ENCODE peak calls at places on chromosomes 7 and 10, in four cellular contexts. N, M, S and R are unnamed samples.

GRCh38 chr10:125052146-125052545 is 108.2 kb downstream of the CTBP2 start:
- DNase-seq in S (no peak), M (no peak), N (no peak), R (no peak)

GRCh38 chr7:17181482-17181881 is 117.0 kb upstream of the AHR start:
- DNase-seq in S (no peak), N (no peak), M (no peak), R (no peak)

GRCh38 chr7:13879994-13880686 is 109.3 kb downstream of the ETV1 start:
- DNase-seq in N (no peak), S (no peak), M (no peak), R (no peak)

GRCh38 chr7:31044531-31044930 is 7.6 kb upstream of the ADCYAP1R1 start:
- DNase-seq in M (no peak), S (no peak), N (no peak), R (no peak)

GRCh38 chr10:93941603-93942002 is 47.8 kb downstream of the SLC35G1 start:
- DNase-seq in N (no peak), S (no peak), M (no peak), R (no peak)

GRCh38 chr10:2948127-2948854 is 119.1 kb upstream of the PFKP start:
- DNase-seq in S (no peak), N (peak), M (no peak), R (no peak)

GRCh38 chr10:32687546-32687945 is 241.6 kb downstream of the CCDC7 start:
- DNase-seq in S (no peak), M (no peak), N (no peak), R (no peak)

GRCh38 chr7:30723776-30724175 is 28.2 kb upstream of the INMT start:
- DNase-seq in M (no peak), N (no peak), S (no peak), R (no peak)

GRCh38 chr10:34407227-34407626 is 407.9 kb downstream of the PARD3 start:
- DNase-seq in N (no peak), M (no peak), S (no peak), R (no peak)

GRCh38 chr10:52746169-52746568 is 26.4 kb downstream of the MBL2 start:
- DNase-seq in S (no peak), M (no peak), N (no peak), R (no peak)

GRCh38 chr7:98287486-98287959 is 6.0 kb downstream of the BRI3 start:
- DNase-seq in M (peak), S (peak), N (no peak), R (no peak)

GRCh38 chr10:102646610-102647432 is 2.5 kb downstream of the TRIM8 start:
- DNase-seq in S (no peak), N (no peak), M (no peak), R (no peak)

GRCh38 chr7:94975316-94975715 is 67.9 kb downstream of the PPP1R9A start:
- DNase-seq in S (peak), N (no peak), M (no peak), R (no peak)

GRCh38 chr10:123687758-123688157 is 21.6 kb downstream of the GPR26 start:
- DNase-seq in N (no peak), M (no peak), S (peak), R (no peak)

GRCh38 chr7:19352271-19352670 is 207.1 kb upstream of the FERD3L start:
- DNase-seq in N (no peak), S (no peak), M (no peak), R (no peak)

GRCh38 chr7:36283711-36284130 is 105.9 kb upstream of the ANLN start:
- DNase-seq in S (no peak), N (no peak), M (no peak), R (no peak)

GRCh38 chr7:4025694-4026615 is 656.1 kb upstream of the FOXK1 start:
- DNase-seq in S (no peak), N (no peak), M (no peak), R (no peak)

DNA sequence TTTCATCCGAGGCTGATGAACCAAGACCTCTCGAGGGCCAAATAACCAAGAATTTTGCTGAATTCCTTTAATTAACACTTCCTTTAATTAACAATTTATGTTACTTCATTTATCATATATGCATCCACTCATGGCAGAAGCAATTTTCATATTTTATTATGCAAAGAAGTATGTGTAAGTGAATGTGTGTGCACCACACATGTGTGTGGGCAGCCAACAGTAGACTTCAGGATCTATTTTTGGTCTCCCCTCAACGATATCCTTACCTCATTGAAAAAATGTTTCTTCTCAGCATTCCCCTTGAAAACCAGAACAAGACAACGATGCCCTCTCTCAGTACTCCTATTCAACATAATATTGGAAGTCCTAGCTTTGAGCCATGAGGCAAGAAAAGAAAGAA is 96.8 kb downstream of the ICA1 start:
- DNase-seq in N (no peak), S (no peak), M (no peak), R (no peak)
- TF ChIP-seq ZNF274 in N (no peak), S (no peak), M (no peak), R (no peak)

GRCh38 chr10:132724436-132724835 is 61.5 kb downstream of the NKX6-2 start:
- DNase-seq in N (no peak), M (no peak), S (no peak), R (no peak)
- TF ChIP-seq SUZ12 in N (no peak), M (no peak), S (no peak), R (no peak)

GRCh38 chr10:35607475-35608316 is 2.6 kb downstream of the GJD4 start:
- DNase-seq in N (no peak), S (no peak), M (no peak), R (no peak)
- TF ChIP-seq YY1 in N (no peak), S (no peak), M (no peak), R (no peak)

GRCh38 chr7:127392566-127393369 is at the start of gene ZNF800:
- DNase-seq in N (no peak), M (peak), S (peak), R (peak)

GRCh38 chr7:127392182-127392565 is 334 bp downstream of the ZNF800 start:
- DNase-seq in N (no peak), S (no peak), M (no peak), R (peak)

GRCh38 chr7:127391591-127392181 is 822 bp downstream of the ZNF800 start:
- DNase-seq in N (no peak), M (peak), S (no peak), R (peak)

GRCh38 chr7:127393370-127394058 is 1.0 kb upstream of the ZNF800 start:
- DNase-seq in S (no peak), N (no peak), M (peak), R (peak)

DNA sequence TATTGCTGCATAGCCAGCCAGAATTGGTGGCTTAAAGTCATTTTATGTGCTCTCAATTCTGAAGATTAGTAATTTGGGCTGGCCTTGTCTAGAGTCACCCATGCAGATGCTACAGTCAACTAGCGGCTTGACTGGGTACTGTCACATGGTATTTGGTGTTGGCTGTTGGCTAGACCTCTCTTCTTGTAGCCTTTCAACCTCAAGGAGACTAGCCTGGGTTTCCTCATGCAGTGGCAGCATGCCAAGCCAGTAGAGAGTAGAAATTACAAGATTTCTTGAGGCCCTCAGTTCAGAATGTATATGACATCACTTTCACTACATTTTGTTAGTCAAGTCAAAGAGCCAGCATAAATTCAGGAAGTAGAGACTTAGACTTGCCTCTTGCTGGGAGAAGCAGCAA is 3.7 kb upstream of the ZNF800 start:
- DNase-seq in N (no peak), M (no peak), S (no peak), R (no peak)
- TF ChIP-seq ZNF274 in N (no peak), M (no peak), S (no peak), R (no peak)

GRCh38 chr7:1592299-1592842 is 22.5 kb upstream of the PSMG3 start:
- DNase-seq in N (no peak), S (no peak), M (no peak), R (no peak)

GRCh38 chr7:1591396-1591795 is 21.6 kb upstream of the PSMG3 start:
- DNase-seq in M (no peak), N (no peak), S (no peak), R (no peak)

GRCh38 chr7:1591876-1592275 is 22.0 kb upstream of the PSMG3 start:
- DNase-seq in M (no peak), S (no peak), N (no peak), R (no peak)

GRCh38 chr7:1590476-1590875 is 20.6 kb upstream of the PSMG3 start:
- DNase-seq in S (no peak), M (no peak), N (no peak), R (no peak)

GRCh38 chr7:1590887-1591286 is 21.1 kb upstream of the PSMG3 start:
- DNase-seq in S (no peak), N (no peak), M (no peak), R (no peak)
- TF ChIP-seq SUZ12 in S (no peak), N (no peak), M (no peak), R (no peak)

DNA sequence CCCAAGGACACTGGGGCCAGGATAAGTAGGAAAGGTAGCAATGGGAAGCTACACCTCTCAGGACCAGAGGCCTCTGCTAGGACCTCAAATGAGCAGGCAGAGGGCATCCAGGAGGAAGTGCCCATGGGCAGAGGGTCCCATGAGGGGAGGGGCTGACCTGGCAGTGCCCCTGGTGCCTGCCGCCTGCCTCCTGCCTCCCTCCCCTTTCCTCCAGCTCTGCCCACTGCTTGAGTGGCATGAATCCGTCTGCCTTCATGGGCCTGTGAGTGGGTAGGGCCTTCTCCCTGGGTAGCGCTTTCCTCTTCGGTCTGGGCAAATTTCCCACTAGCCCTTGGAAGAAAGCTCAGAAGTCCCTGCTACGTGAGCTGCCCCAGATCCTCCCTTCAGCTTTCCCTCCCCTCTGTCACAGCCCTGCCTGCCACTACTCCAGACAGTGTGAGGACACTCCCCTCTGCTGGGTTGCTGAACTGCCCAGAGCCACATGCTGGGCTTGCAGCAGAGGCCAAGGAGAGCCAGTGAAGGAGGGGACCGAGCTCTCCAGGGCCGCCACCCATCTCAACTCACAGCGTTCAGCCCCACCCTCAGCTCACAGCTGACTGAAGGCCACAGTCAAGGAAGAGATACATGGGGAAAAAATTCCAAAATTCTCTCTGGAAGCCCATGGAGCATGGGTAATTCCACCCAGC is 141.4 kb downstream of the ARHGAP22 start:
- DNase-seq in N (no peak), M (peak), S (no peak), R (no peak)
- TF ChIP-seq YY1 in N (no peak), M (no peak), S (no peak), R (no peak)

GRCh38 chr7:133185512-133185911 is 67.4 kb upstream of the EXOC4 start:
- DNase-seq in N (no peak), M (no peak), S (no peak), R (no peak)
- TF ChIP-seq ZNF274 in N (no peak), M (no peak), S (no peak), R (no peak)

GRCh38 chr10:73586583-73586984 is 4.6 kb downstream of the USP54 start:
- DNase-seq in S (peak), M (no peak), N (no peak), R (no peak)

GRCh38 chr10:73585223-73585784 is 5.8 kb downstream of the USP54 start:
- DNase-seq in N (no peak), M (no peak), S (no peak), R (no peak)

GRCh38 chr10:73584737-73585136 is 6.4 kb downstream of the USP54 start:
- DNase-seq in N (no peak), M (no peak), S (peak), R (no peak)

GRCh38 chr10:73577788-73578187 is 13.4 kb downstream of the USP54 start:
- DNase-seq in M (no peak), N (no peak), S (no peak), R (no peak)

GRCh38 chr10:73581912-73582311 is 9.2 kb downstream of the USP54 start:
- DNase-seq in M (no peak), S (no peak), N (no peak), R (no peak)
- TF ChIP-seq SUZ12 in M (no peak), S (no peak), N (no peak), R (no peak)

DNA sequence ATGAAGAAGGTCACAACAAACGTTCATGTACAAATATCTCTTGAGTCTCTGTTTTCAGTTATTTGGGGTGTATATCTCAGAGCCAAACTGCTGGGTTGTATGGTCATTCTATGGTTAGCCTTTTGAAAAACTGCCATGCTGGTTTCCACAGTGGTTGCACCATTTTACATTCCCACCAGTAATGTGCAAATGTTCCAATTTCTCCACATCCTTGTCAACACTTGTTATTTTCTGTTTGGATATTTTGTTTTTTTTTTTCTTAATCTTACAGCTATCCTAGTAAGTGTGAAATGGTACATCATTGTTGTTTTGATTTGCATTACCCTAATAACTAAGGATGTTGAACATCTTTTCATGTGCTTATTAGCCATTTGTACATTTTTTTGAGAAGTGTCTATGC is 13.0 kb upstream of the C1GALT1 start:
- DNase-seq in M (no peak), S (no peak), N (no peak), R (no peak)
- TF ChIP-seq YY1 in M (no peak), S (no peak), N (no peak), R (no peak)